ENCODE peak calls at places on chromosome X, in five cellular contexts. I is activated T-helper 1 cell treated with anti-CD3 and anti-CD28 coated beads, Interleukin-12 subunit alpha, Interleukin-12 subunit beta, Interleukin-2, Interleukin-4 antibody, amounts not matched to agents 30 ng/mL and 10 ng/mL and 1 ng/mL, durations not matched to agents 14 hours and 24 hours and 36 hours; J is stimulated activated CD4-positive, alpha-beta T cell treated with anti-CD3 and anti-CD28 coated beads, Interleukin-2, amount 100 ng/mL, for 48 hours; A is activated CD8-positive, alpha-beta memory T cell treated with anti-CD3 and anti-CD28 coated beads for 48 hours; K is psoas muscle. U is an unnamed sample.
A peak's percentile ranks its signal among the peaks of the same experiment; 100 is the strongest.

GRCh38 chrX:30593435-30594200 is 16.1 kb upstream of the TASL start:
- DNase-seq in I (no peak), J (no peak), A (no peak), K (no peak), U (no peak)

GRCh38 chrX:142043196-142043595 is 139.5 kb downstream of the MAGEC1 start:
- DNase-seq in I (no peak), J (no peak), A (no peak), K (no peak), U (no peak)

GRCh38 chrX:37423864-37424569 is 74.9 kb downstream of the PRRG1 start:
- DNase-seq in I (no peak), J (no peak), A (no peak), K (no peak), U (no peak)

GRCh38 chrX:41824551-41824950 is 98.8 kb downstream of the CASK start:
- DNase-seq in I (no peak), J (no peak), A (no peak), K (no peak), U (no peak)

GRCh38 chrX:118795528-118795927 is 28.1 kb upstream of the ZCCHC12 start:
- DNase-seq in I (no peak), J (no peak), A (no peak), K (no peak), U (no peak)

GRCh38 chrX:13533726-13534125 is 35.7 kb upstream of the EGFL6 start:
- DNase-seq in I (no peak), J (no peak), A (no peak), K (no peak), U (no peak)

GRCh38 chrX:101550362-101550761 is at the start of gene ARMCX1:
- DNase-seq in I (no peak), J (peak; percentile 8), A (no peak), K (peak; percentile 65), U (no peak)

GRCh38 chrX:149937881-149938426 is 337 bp downstream of the EOLA2 start:
- DNase-seq in I (peak; percentile 5), J (no peak), A (no peak), K (peak; percentile 25), U (no peak)

GRCh38 chrX:11575332-11575731 is 90.4 kb downstream of the ARHGAP6 start:
- DNase-seq in I (no peak), J (no peak), A (no peak), K (no peak), U (no peak)

GRCh38 chrX:145475725-145476124 is 228.4 kb downstream of the SPANXN1 start:
- DNase-seq in I (no peak), J (no peak), A (no peak), K (no peak), U (no peak)

GRCh38 chrX:9656277-9656676 is 109.4 kb downstream of the GPR143 start:
- DNase-seq in I (no peak), J (no peak), A (no peak), K (no peak), U (no peak)

GRCh38 chrX:7779644-7780043 is 63.3 kb upstream of the VCX start:
- DNase-seq in I (no peak), J (no peak), A (no peak), K (no peak), U (no peak)

GRCh38 chrX:46649421-46650260 is 76.1 kb downstream of the CHST7 start:
- DNase-seq in I (no peak), J (no peak), A (no peak), K (peak; percentile 31), U (no peak)

GRCh38 chrX:130145123-130145522 is 20.5 kb downstream of the AIFM1 start:
- DNase-seq in I (no peak), J (no peak), A (no peak), K (no peak), U (no peak)

GRCh38 chrX:40644175-40644574 is 3.2 kb downstream of the CXorf38 start:
- DNase-seq in I (no peak), J (no peak), A (no peak), K (no peak), U (no peak)

GRCh38 chrX:10450229-10450958 is 170.0 kb downstream of the MID1 start:
- DNase-seq in I (no peak), J (no peak), A (no peak), K (no peak), U (no peak)

GRCh38 chrX:101595739-101596419 is 21.9 kb downstream of the ARMCX6 start:
- DNase-seq in I (peak; percentile 8), J (peak; percentile 29), A (no peak), K (no peak), U (no peak)

GRCh38 chrX:10676239-10676971 is 56.0 kb upstream of the MID1 start:
- DNase-seq in I (no peak), J (no peak), A (no peak), K (no peak), U (no peak)

GRCh38 chrX:154695913-154696312 is 42.5 kb upstream of the CTAG2 start:
- DNase-seq in I (no peak), J (no peak), A (no peak), K (no peak), U (no peak)

GRCh38 chrX:144006811-144007210 is 122.9 kb downstream of the UBE2NL start:
- DNase-seq in I (no peak), J (no peak), A (no peak), K (no peak), U (no peak)

GRCh38 chrX:24396236-24396929 is 35.9 kb downstream of the SUPT20HL1 start:
- DNase-seq in I (no peak), J (no peak), A (no peak), K (no peak), U (no peak)

GRCh38 chrX:386768-387575 is at the start of gene PPP2R3B:
- DNase-seq in I (peak; percentile 98), J (peak; percentile 97), A (peak; percentile 93), K (peak; percentile 99), U (peak; percentile 96)

GRCh38 chrX:22433292-22434070 is 160.8 kb downstream of the CBLL2 start:
- DNase-seq in I (no peak), J (no peak), A (no peak), K (no peak), U (no peak)

GRCh38 chrX:104988038-104988437 is 232.5 kb downstream of the TEX13A start:
- DNase-seq in I (no peak), J (no peak), A (no peak), K (no peak), U (no peak)

GRCh38 chrX:26649534-26649933 is 433.6 kb downstream of the MAGEB5 start:
- DNase-seq in I (no peak), J (no peak), A (no peak), K (no peak), U (no peak)

GRCh38 chrX:1531106-1531890 is 5.7 kb downstream of the P2RY8 start:
- DNase-seq in I (no peak), J (no peak), A (no peak), K (no peak), U (peak; percentile 33)

GRCh38 chrX:107673401-107673800 is 45.1 kb downstream of the PRPS1 start:
- DNase-seq in I (no peak), J (no peak), A (no peak), K (no peak), U (no peak)

GRCh38 chrX:118360429-118361125 is 14.7 kb downstream of the WDR44 start:
- DNase-seq in I (no peak), J (no peak), A (no peak), K (no peak), U (no peak)

GRCh38 chrX:19879742-19880378 is 7.5 kb downstream of the SH3KBP1 start:
- DNase-seq in I (no peak), J (no peak), A (no peak), K (no peak), U (no peak)

GRCh38 chrX:153766098-153766817 is 2.2 kb downstream of the PLXNB3 start:
- DNase-seq in I (no peak), J (no peak), A (no peak), K (peak; percentile 16), U (peak; percentile 28)

GRCh38 chrX:68699960-68700746 is 52.7 kb downstream of the STARD8 start:
- DNase-seq in I (no peak), J (no peak), A (no peak), K (no peak), U (no peak)

GRCh38 chrX:31223817-31224216 is 152.0 kb upstream of the FTHL17 start:
- DNase-seq in I (no peak), J (no peak), A (no peak), K (no peak), U (no peak)

GRCh38 chrX:2596050-2596449 is 95.0 kb upstream of the CD99 start:
- DNase-seq in I (no peak), J (no peak), A (no peak), K (no peak), U (no peak)

U was measured in activated CD4-positive, alpha-beta T cell treated with anti-CD3 and anti-CD28 coated beads for 24 hours.